ENCODE peak calls at places on chromosomes 4 and X, in four cellular contexts. L is neuronal stem cell, Q is fibroblast of lung, A is MM.1S. N is an unnamed sample.

GRCh38 chrX:123175366-123176122 is 8.5 kb upstream of the GRIA3 start:
- DNase-seq in L (no peak), Q (no peak), A (no peak), N (no peak)

GRCh38 chr4:140227286-140227685 is 73.3 kb upstream of the MAML3 start:
- DNase-seq in L (no peak), Q (no peak), A (no peak), N (no peak)

GRCh38 chr4:126705271-126705670 is 927.5 kb upstream of the INTU start:
- DNase-seq in L (no peak), Q (no peak), A (no peak), N (no peak)

GRCh38 chr4:142812091-142812490 is 34.0 kb downstream of the INPP4B start:
- DNase-seq in L (no peak), Q (no peak), A (no peak), N (no peak)

GRCh38 chr4:130479020-130479419 is 1383.1 kb downstream of the C4orf33 start:
- DNase-seq in L (no peak), Q (peak), A (no peak), N (no peak)

GRCh38 chr4:163536101-163536500 is 41.6 kb downstream of the TMA16 start:
- DNase-seq in L (no peak), Q (peak), A (no peak), N (no peak)

GRCh38 chr4:81663368-81663767 is 191.7 kb upstream of the RASGEF1B start:
- DNase-seq in L (no peak), Q (peak), A (no peak), N (no peak)

GRCh38 chrX:68938244-68939004 is 109.6 kb downstream of the EFNB1 start:
- DNase-seq in L (no peak), Q (peak), A (no peak), N (peak)

GRCh38 chr4:94453534-94453963 is 1.8 kb downstream of the PDLIM5 start:
- DNase-seq in L (no peak), Q (no peak), A (no peak), N (peak)

GRCh38 chrX:55008571-55009358 is 8.6 kb downstream of the APEX2 start:
- DNase-seq in L (no peak), Q (no peak), A (no peak), N (no peak)

GRCh38 chrX:15834827-15835595 is 19.6 kb downstream of the AP1S2 start:
- DNase-seq in L (no peak), Q (no peak), A (no peak), N (no peak)

GRCh38 chrX:19579485-19579884 is 64.2 kb upstream of the MAP3K15 start:
- DNase-seq in L (no peak), Q (no peak), A (no peak), N (no peak)

GRCh38 chr4:123546123-123546654 is 149.6 kb downstream of the SPRY1 start:
- DNase-seq in L (no peak), Q (no peak), A (no peak), N (peak)

DNA sequence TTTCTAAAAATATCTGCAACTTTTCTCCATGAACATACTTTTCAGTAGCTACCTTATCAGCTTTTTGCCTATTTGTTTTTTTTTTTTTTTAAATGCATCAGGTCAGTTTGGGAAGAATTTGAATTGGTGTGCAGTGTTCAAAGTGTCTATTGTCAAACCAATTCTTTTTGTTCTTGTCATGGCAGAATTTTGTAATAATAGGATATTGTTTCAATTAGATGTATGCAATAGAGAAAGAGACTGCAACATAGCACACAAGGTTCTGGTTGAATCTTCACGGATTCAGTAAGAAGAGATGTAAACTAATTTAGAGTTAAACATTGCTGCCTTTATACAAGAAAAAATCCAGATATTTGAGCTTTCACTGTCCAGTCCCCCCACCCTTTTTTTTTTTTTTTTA is 277.1 kb downstream of the GRID2 start:
- DNase-seq in L (no peak), Q (no peak), A (no peak), N (no peak)
- H3K27ac ChIP-seq in L (no peak), Q (no peak), A (no peak), N (no peak)

DNA sequence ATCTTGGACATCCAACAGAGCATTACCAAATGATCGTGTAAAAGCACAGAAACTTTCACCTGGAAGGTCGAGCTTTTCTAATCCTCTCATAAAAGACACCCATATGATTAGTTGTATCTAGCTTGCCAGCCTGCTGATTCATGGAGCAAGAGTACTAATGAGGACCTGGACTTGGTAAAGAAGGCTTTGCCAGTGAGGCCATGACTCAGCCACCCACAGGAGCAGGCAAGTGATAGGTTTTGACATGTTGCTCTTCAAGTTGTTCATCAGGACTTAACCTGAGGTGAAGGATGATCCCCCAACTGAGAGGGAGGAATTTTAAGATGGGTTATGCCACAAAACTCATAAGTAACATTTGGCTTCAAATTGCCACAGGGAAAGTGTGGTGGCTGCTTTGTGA is 24.7 kb upstream of the EPGN start:
- DNase-seq in L (no peak), Q (peak), A (no peak), N (no peak)
- H3K9ac ChIP-seq in L (no peak), Q (no peak), A (no peak), N (no peak)

GRCh38 chr4:40190465-40190864 is 6.4 kb upstream of the RHOH start:
- DNase-seq in L (no peak), Q (no peak), A (no peak), N (no peak)

GRCh38 chr4:40192286-40193017 is 4.4 kb upstream of the RHOH start:
- DNase-seq in L (no peak), Q (no peak), A (peak), N (peak)

GRCh38 chr4:40193018-40193571 is 3.7 kb upstream of the RHOH start:
- DNase-seq in L (no peak), Q (no peak), A (peak), N (no peak)

GRCh38 chr4:40189997-40190396 is 6.8 kb upstream of the RHOH start:
- DNase-seq in L (no peak), Q (peak), A (peak), N (peak)

DNA sequence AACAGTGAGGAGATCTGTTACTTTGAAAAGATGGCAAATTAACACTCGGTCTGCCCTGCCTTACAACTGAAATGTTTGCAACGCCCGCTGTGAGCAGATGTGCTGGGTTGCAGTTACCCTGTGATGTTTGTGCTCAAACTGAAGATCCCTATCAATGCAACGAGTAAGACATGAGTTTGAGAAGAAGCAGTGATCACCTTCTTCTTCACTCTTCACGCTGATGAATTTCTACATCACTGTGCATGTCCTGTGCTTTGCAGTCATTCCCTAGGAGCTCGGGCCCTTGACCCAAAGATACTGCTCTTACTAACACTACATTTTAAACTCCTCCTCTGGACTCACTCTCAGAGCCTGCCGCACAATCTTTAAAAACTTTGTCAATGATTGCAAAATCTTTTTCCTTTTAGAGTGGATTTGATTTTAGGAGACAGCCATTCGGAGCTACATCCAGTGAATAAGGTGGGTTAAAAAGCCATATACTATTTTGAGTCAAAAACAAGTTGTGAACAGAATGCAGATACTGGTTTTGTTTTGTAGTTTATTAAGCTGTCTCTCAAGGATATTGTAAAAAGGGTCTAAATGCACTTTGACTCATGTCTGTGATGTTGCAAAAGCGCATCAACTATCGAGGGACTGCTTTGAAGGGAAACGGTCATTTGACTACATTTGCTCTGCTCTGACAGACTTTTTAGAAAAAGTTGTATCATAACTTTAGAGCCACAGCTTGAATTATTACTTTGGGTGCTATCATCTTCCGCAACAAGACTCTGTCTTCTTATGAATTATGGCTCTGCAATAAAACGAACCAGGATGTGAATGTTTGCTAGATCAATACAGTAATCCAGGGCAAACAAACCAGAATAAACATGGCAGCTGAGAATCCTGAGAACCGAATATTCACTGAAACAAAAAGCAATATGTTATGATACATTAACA is 5.7 kb upstream of the RHOH start:
- DNase-seq in L (no peak), Q (no peak), A (peak), N (peak)
- H3K27ac ChIP-seq in L (no peak), Q (no peak), A (peak), N (peak)

DNA sequence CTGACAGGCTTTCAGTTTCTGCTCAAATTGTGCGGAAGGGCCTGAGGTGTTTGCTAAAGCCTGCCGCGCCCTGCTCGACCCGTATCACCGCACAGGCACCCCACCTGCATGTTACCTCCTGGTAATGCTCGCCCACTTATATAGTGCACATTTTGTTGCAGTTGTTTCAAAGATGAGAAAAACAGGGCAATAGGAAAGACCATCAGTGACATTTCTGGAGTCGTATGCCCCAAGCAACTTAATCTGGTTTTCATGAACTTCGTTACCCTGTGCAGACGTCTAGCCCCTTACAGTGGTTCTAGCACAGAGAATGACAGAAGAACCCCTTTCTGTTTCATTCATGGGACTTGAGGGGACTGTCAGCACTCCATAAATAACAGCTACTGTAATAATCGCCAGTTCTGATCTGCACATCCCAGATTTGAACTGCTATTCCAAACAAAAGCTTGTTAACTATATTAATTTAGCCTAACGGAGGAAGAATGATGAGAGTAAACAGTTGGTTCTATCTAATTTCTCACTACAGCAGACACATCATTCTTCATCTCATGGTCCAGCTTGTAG is 940 bp upstream of the DCTD start:
- DNase-seq in L (no peak), Q (no peak), A (no peak), N (no peak)
- H3K9ac ChIP-seq in L (no peak), Q (peak), A (peak), N (peak)

GRCh38 chrX:10483191-10483808 is 137.1 kb downstream of the MID1 start:
- DNase-seq in L (no peak), Q (peak), A (no peak), N (no peak)
- H3K27ac ChIP-seq in L (no peak), Q (no peak), A (no peak), N (no peak)

GRCh38 chrX:153423652-153424051 is 12.4 kb downstream of the ZFP92 start:
- DNase-seq in L (no peak), Q (peak), A (no peak), N (no peak)
- H3K9ac ChIP-seq in L (no peak), Q (no peak), A (no peak), N (no peak)

GRCh38 chrX:154470434-154470833 is 8.6 kb downstream of the LAGE3 start:
- DNase-seq in L (no peak), Q (no peak), A (no peak), N (no peak)

GRCh38 chrX:154473683-154474082 is 5.4 kb downstream of the LAGE3 start:
- DNase-seq in L (no peak), Q (no peak), A (no peak), N (no peak)

GRCh38 chrX:154470914-154471568 is 8.0 kb downstream of the LAGE3 start:
- DNase-seq in L (no peak), Q (no peak), A (no peak), N (no peak)

GRCh38 chrX:154472685-154473632 is 6.1 kb downstream of the LAGE3 start:
- DNase-seq in L (no peak), Q (no peak), A (no peak), N (no peak)

DNA sequence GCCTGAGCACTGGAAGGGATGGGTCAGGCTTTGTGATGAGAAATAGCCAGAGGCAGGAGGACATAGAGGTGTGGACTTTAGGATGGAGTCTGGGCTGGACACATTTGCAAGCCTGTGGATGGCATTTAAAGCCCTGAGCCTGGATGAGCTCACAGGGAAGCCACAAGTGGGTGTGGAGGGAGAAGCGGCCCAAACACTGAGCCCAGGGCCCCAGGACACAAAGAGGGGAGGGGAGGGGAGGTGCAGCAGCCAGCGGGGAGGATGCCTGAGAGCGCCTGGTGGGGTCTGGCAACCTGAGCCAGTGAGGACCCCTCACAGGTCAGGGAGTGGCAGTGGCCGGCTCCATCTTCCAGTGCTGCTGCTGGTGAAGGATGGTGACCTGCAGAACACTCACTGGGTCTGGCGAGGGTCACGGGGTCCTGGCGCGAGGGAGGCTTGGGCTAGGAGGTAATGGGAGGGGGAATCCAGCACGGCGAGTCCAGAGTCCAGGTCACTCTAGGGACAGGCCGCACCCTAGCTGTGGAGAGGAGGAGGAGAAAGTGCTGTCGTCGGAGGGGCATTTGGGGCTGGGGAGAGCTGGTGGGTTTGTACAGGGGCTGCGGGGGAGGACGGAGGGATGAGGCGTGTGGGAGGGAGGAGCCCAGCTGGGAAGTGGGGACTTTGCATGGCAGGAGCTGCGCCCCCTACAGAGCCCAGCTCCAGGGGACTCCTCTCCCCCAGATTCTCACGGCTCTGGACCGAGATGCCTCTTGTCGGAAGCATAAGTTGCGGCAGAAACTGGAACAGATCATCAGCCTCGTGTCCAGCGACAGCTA is 7.0 kb downstream of the LAGE3 start:
- DNase-seq in L (no peak), Q (no peak), A (no peak), N (no peak)
- H3K27ac ChIP-seq in L (no peak), Q (no peak), A (no peak), N (no peak)

DNA sequence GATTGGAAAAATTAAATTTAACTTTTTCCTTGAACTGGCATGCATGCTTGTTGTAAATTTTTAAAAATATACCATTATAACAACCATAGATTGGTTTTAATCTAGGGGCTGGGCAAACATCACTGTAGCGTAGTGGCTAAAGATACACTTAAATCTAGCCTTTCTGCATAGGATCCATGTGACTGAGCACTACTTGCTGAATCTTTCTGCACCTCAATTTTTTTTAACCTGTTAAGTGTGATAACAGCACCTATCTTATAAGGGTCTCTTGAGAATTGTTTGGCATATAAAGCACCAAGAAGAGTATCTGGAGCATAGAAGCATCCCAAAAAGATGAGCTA is 4.1 kb downstream of the ANXA10 start:
- DNase-seq in L (no peak), Q (no peak), A (no peak), N (no peak)
- H3K9ac ChIP-seq in L (no peak), Q (no peak), A (no peak), N (no peak)

GRCh38 chr4:78661923-78662521 is 110.5 kb downstream of the ANXA3 start:
- DNase-seq in L (no peak), Q (peak), A (peak), N (peak)

GRCh38 chr4:78660559-78660958 is 109.0 kb downstream of the ANXA3 start:
- DNase-seq in L (no peak), Q (no peak), A (no peak), N (no peak)

GRCh38 chr4:78665216-78665615 is 110.9 kb upstream of the BMP2K start:
- DNase-seq in L (no peak), Q (no peak), A (no peak), N (no peak)

GRCh38 chr4:78661086-78661690 is 109.6 kb downstream of the ANXA3 start:
- DNase-seq in L (no peak), Q (no peak), A (no peak), N (no peak)

GRCh38 chr4:78662661-78663060 is 111.1 kb downstream of the ANXA3 start:
- DNase-seq in L (no peak), Q (no peak), A (no peak), N (no peak)
- H3K27ac ChIP-seq in L (no peak), Q (no peak), A (no peak), N (peak)